ENCODE peak calls at places on chromosome 11, in ten cellular contexts. One of them, this sample, is unnamed.

GRCh38 chr11:22730319-22730718 is 63.9 kb downstream of the GAS2 start:
- DNase-seq in IMR-90: peak; percentile 1
- DNase-seq in WTC11: no peak
- DNase-seq in neural progenitor cell: peak; percentile 11
- DNase-seq in glutamatergic neuron: no peak
- DNase-seq in A549: peak; percentile 11
- DNase-seq in lung: no peak
- DNase-seq in right lobe of liver: no peak
- DNase-seq in CD8-positive, alpha-beta T cell: no peak
- DNase-seq in PC-3: peak; percentile 30
- DNase-seq in this sample: no peak

GRCh38 chr11:79626135-79626748 is 185.4 kb upstream of the TENM4 start:
- DNase-seq in IMR-90: peak; percentile 2
- DNase-seq in WTC11: no peak
- DNase-seq in neural progenitor cell: no peak
- DNase-seq in glutamatergic neuron: no peak
- DNase-seq in A549: no peak
- DNase-seq in lung: no peak
- DNase-seq in right lobe of liver: no peak
- DNase-seq in CD8-positive, alpha-beta T cell: no peak
- DNase-seq in PC-3: peak; percentile 22
- DNase-seq in this sample: no peak

GRCh38 chr11:67371549-67372231 is 1.7 kb downstream of the CLCF1 start:
- DNase-seq in IMR-90: peak; percentile 52
- DNase-seq in WTC11: peak; percentile 48
- DNase-seq in neural progenitor cell: peak; percentile 64
- DNase-seq in glutamatergic neuron: peak; percentile 47
- DNase-seq in A549: peak; percentile 74
- DNase-seq in lung: no peak
- DNase-seq in right lobe of liver: no peak
- DNase-seq in CD8-positive, alpha-beta T cell: no peak
- DNase-seq in PC-3: peak; percentile 62
- DNase-seq in this sample: peak; percentile 67

GRCh38 chr11:118532852-118533768 is 2.1 kb downstream of the TMEM25 start:
- DNase-seq in IMR-90: no peak
- DNase-seq in WTC11: no peak
- DNase-seq in neural progenitor cell: no peak
- DNase-seq in glutamatergic neuron: no peak
- DNase-seq in A549: no peak
- DNase-seq in lung: no peak
- DNase-seq in right lobe of liver: peak; percentile 90
- DNase-seq in CD8-positive, alpha-beta T cell: no peak
- DNase-seq in PC-3: no peak
- DNase-seq in this sample: no peak

GRCh38 chr11:129946256-129946655 is 50.9 kb upstream of the NFRKB start:
- DNase-seq in IMR-90: peak; percentile 27
- DNase-seq in WTC11: no peak
- DNase-seq in neural progenitor cell: no peak
- DNase-seq in glutamatergic neuron: no peak
- DNase-seq in A549: no peak
- DNase-seq in lung: no peak
- DNase-seq in right lobe of liver: no peak
- DNase-seq in CD8-positive, alpha-beta T cell: no peak
- DNase-seq in PC-3: no peak
- DNase-seq in this sample: no peak

GRCh38 chr11:111976614-111977140 is 39.5 kb downstream of the DIXDC1 start:
- DNase-seq in IMR-90: no peak
- DNase-seq in WTC11: peak; percentile 35
- DNase-seq in neural progenitor cell: no peak
- DNase-seq in glutamatergic neuron: peak; percentile 21
- DNase-seq in A549: no peak
- DNase-seq in lung: no peak
- DNase-seq in right lobe of liver: no peak
- DNase-seq in CD8-positive, alpha-beta T cell: no peak
- DNase-seq in PC-3: peak; percentile 33
- DNase-seq in this sample: no peak

GRCh38 chr11:78039919-78040671 is 17.0 kb upstream of the KCTD14 start:
- DNase-seq in IMR-90: peak; percentile 85
- DNase-seq in WTC11: no peak
- DNase-seq in neural progenitor cell: no peak
- DNase-seq in glutamatergic neuron: no peak
- DNase-seq in A549: peak; percentile 63
- DNase-seq in lung: peak; percentile 68
- DNase-seq in right lobe of liver: peak; percentile 74
- DNase-seq in CD8-positive, alpha-beta T cell: no peak
- DNase-seq in PC-3: peak; percentile 91
- DNase-seq in this sample: peak; percentile 54

GRCh38 chr11:103624708-103625623 is 411.5 kb upstream of the DDI1 start:
- DNase-seq in IMR-90: peak; percentile 98
- DNase-seq in WTC11: no peak
- DNase-seq in neural progenitor cell: no peak
- DNase-seq in glutamatergic neuron: no peak
- DNase-seq in A549: peak; percentile 97
- DNase-seq in lung: no peak
- DNase-seq in right lobe of liver: no peak
- DNase-seq in CD8-positive, alpha-beta T cell: no peak
- DNase-seq in PC-3: peak; percentile 96
- DNase-seq in this sample: no peak

GRCh38 chr11:7690648-7691047 is 15.6 kb downstream of the OVCH2 start:
- DNase-seq in IMR-90: no peak
- DNase-seq in WTC11: no peak
- DNase-seq in neural progenitor cell: peak; percentile 16
- DNase-seq in glutamatergic neuron: no peak
- DNase-seq in A549: no peak
- DNase-seq in lung: no peak
- DNase-seq in right lobe of liver: no peak
- DNase-seq in CD8-positive, alpha-beta T cell: no peak
- DNase-seq in PC-3: peak; percentile 50
- DNase-seq in this sample: no peak

GRCh38 chr11:37506516-37506915 is 908.5 kb upstream of the RAG2 start:
- DNase-seq in IMR-90: no peak
- DNase-seq in WTC11: no peak
- DNase-seq in neural progenitor cell: no peak
- DNase-seq in glutamatergic neuron: no peak
- DNase-seq in A549: no peak
- DNase-seq in lung: no peak
- DNase-seq in right lobe of liver: no peak
- DNase-seq in CD8-positive, alpha-beta T cell: no peak
- DNase-seq in PC-3: no peak
- DNase-seq in this sample: no peak

GRCh38 chr11:37788141-37788877 is 1190.3 kb upstream of the RAG2 start:
- DNase-seq in IMR-90: peak; percentile 91
- DNase-seq in WTC11: no peak
- DNase-seq in neural progenitor cell: no peak
- DNase-seq in glutamatergic neuron: no peak
- DNase-seq in A549: peak; percentile 1
- DNase-seq in lung: no peak
- DNase-seq in right lobe of liver: no peak
- DNase-seq in CD8-positive, alpha-beta T cell: no peak
- DNase-seq in PC-3: peak; percentile 89
- DNase-seq in this sample: no peak

GRCh38 chr11:35526370-35526792 is 965 bp upstream of the PAMR1 start:
- DNase-seq in IMR-90: peak; percentile 65
- DNase-seq in WTC11: peak; percentile 64
- DNase-seq in neural progenitor cell: peak; percentile 39
- DNase-seq in glutamatergic neuron: no peak
- DNase-seq in A549: peak; percentile 50
- DNase-seq in lung: no peak
- DNase-seq in right lobe of liver: no peak
- DNase-seq in CD8-positive, alpha-beta T cell: no peak
- DNase-seq in PC-3: no peak
- DNase-seq in this sample: no peak

GRCh38 chr11:35134403-35135126 is 4.4 kb upstream of the CD44 start:
- DNase-seq in IMR-90: no peak
- DNase-seq in WTC11: no peak
- DNase-seq in neural progenitor cell: no peak
- DNase-seq in glutamatergic neuron: no peak
- DNase-seq in A549: no peak
- DNase-seq in lung: no peak
- DNase-seq in right lobe of liver: no peak
- DNase-seq in CD8-positive, alpha-beta T cell: no peak
- DNase-seq in PC-3: no peak
- DNase-seq in this sample: no peak

GRCh38 chr11:793556-793955 is 3.7 kb upstream of the CEND1 start:
- DNase-seq in IMR-90: no peak
- DNase-seq in WTC11: no peak
- DNase-seq in neural progenitor cell: no peak
- DNase-seq in glutamatergic neuron: no peak
- DNase-seq in A549: no peak
- DNase-seq in lung: no peak
- DNase-seq in right lobe of liver: no peak
- DNase-seq in CD8-positive, alpha-beta T cell: no peak
- DNase-seq in PC-3: no peak
- DNase-seq in this sample: no peak

GRCh38 chr11:118142809-118143208 is 9.8 kb downstream of the SCN4B start:
- DNase-seq in IMR-90: no peak
- DNase-seq in WTC11: no peak
- DNase-seq in neural progenitor cell: no peak
- DNase-seq in glutamatergic neuron: no peak
- DNase-seq in A549: no peak
- DNase-seq in lung: peak; percentile 43
- DNase-seq in right lobe of liver: no peak
- DNase-seq in CD8-positive, alpha-beta T cell: no peak
- DNase-seq in PC-3: peak; percentile 20
- DNase-seq in this sample: no peak

GRCh38 chr11:72776117-72776843 is 17.6 kb downstream of the STARD10 start:
- DNase-seq in IMR-90: no peak
- DNase-seq in WTC11: no peak
- DNase-seq in neural progenitor cell: no peak
- DNase-seq in glutamatergic neuron: no peak
- DNase-seq in A549: no peak
- DNase-seq in lung: no peak
- DNase-seq in right lobe of liver: no peak
- DNase-seq in CD8-positive, alpha-beta T cell: no peak
- DNase-seq in PC-3: no peak
- DNase-seq in this sample: no peak

GRCh38 chr11:75664366-75664765 is 4.5 kb downstream of the MAP6 start:
- DNase-seq in IMR-90: no peak
- DNase-seq in WTC11: no peak
- DNase-seq in neural progenitor cell: no peak
- DNase-seq in glutamatergic neuron: no peak
- DNase-seq in A549: no peak
- DNase-seq in lung: no peak
- DNase-seq in right lobe of liver: no peak
- DNase-seq in CD8-positive, alpha-beta T cell: no peak
- DNase-seq in PC-3: no peak
- DNase-seq in this sample: no peak

GRCh38 chr11:27385245-27385644 is 22.2 kb upstream of the CCDC34 start:
- DNase-seq in IMR-90: peak; percentile 82
- DNase-seq in WTC11: no peak
- DNase-seq in neural progenitor cell: no peak
- DNase-seq in glutamatergic neuron: peak; percentile 66
- DNase-seq in A549: peak; percentile 36
- DNase-seq in lung: no peak
- DNase-seq in right lobe of liver: no peak
- DNase-seq in CD8-positive, alpha-beta T cell: no peak
- DNase-seq in PC-3: no peak
- DNase-seq in this sample: no peak

GRCh38 chr11:41497974-41498373 is 38.5 kb upstream of the LRRC4C start:
- DNase-seq in IMR-90: no peak
- DNase-seq in WTC11: peak; percentile 23
- DNase-seq in neural progenitor cell: peak; percentile 92
- DNase-seq in glutamatergic neuron: no peak
- DNase-seq in A549: no peak
- DNase-seq in lung: no peak
- DNase-seq in right lobe of liver: no peak
- DNase-seq in CD8-positive, alpha-beta T cell: no peak
- DNase-seq in PC-3: no peak
- DNase-seq in this sample: no peak

GRCh38 chr11:64752106-64752970 is 7.4 kb downstream of the PYGM start:
- DNase-seq in IMR-90: no peak
- DNase-seq in WTC11: no peak
- DNase-seq in neural progenitor cell: no peak
- DNase-seq in glutamatergic neuron: no peak
- DNase-seq in A549: no peak
- DNase-seq in lung: no peak
- DNase-seq in right lobe of liver: peak; percentile 45
- DNase-seq in CD8-positive, alpha-beta T cell: no peak
- DNase-seq in PC-3: no peak
- DNase-seq in this sample: no peak

GRCh38 chr11:5689551-5689983 is at the start of gene TRIM22:
- DNase-seq in IMR-90: peak; percentile 71
- DNase-seq in WTC11: peak; percentile 34
- DNase-seq in neural progenitor cell: peak; percentile 43
- DNase-seq in glutamatergic neuron: no peak
- DNase-seq in A549: no peak
- DNase-seq in lung: peak; percentile 60
- DNase-seq in right lobe of liver: no peak
- DNase-seq in CD8-positive, alpha-beta T cell: peak; percentile 58
- DNase-seq in PC-3: no peak
- DNase-seq in this sample: peak; percentile 71

GRCh38 chr11:88292156-88292844 is 45.2 kb downstream of the CTSC start:
- DNase-seq in IMR-90: peak; percentile 22
- DNase-seq in WTC11: no peak
- DNase-seq in neural progenitor cell: no peak
- DNase-seq in glutamatergic neuron: no peak
- DNase-seq in A549: peak; percentile 31
- DNase-seq in lung: no peak
- DNase-seq in right lobe of liver: no peak
- DNase-seq in CD8-positive, alpha-beta T cell: no peak
- DNase-seq in PC-3: peak; percentile 85
- DNase-seq in this sample: no peak
- TF ChIP-seq CTCF in IMR-90: no peak
- TF ChIP-seq CTCF in WTC11: no peak
- TF ChIP-seq CTCF in neural progenitor cell: no peak
- TF ChIP-seq CTCF in glutamatergic neuron: no peak
- TF ChIP-seq CTCF in A549: no peak
- TF ChIP-seq CTCF in lung: no peak
- TF ChIP-seq CTCF in right lobe of liver: peak; percentile 26
- TF ChIP-seq CTCF in CD8-positive, alpha-beta T cell: no peak
- TF ChIP-seq CTCF in PC-3: peak; percentile 47
- TF ChIP-seq CTCF in this sample: no peak

GRCh38 chr11:92211576-92212167 is 12.9 kb upstream of the FAT3 start:
- DNase-seq in IMR-90: peak; percentile 33
- DNase-seq in WTC11: peak; percentile 52
- DNase-seq in neural progenitor cell: peak; percentile 79
- DNase-seq in glutamatergic neuron: peak; percentile 40
- DNase-seq in A549: peak; percentile 59
- DNase-seq in lung: no peak
- DNase-seq in right lobe of liver: no peak
- DNase-seq in CD8-positive, alpha-beta T cell: no peak
- DNase-seq in PC-3: peak; percentile 45
- DNase-seq in this sample: no peak
- TF ChIP-seq CTCF in IMR-90: peak; percentile 39
- TF ChIP-seq CTCF in WTC11: no peak
- TF ChIP-seq CTCF in neural progenitor cell: peak; percentile 63
- TF ChIP-seq CTCF in glutamatergic neuron: peak; percentile 17
- TF ChIP-seq CTCF in A549: peak; percentile 43
- TF ChIP-seq CTCF in lung: no peak
- TF ChIP-seq CTCF in right lobe of liver: peak; percentile 31
- TF ChIP-seq CTCF in CD8-positive, alpha-beta T cell: no peak
- TF ChIP-seq CTCF in PC-3: peak; percentile 52
- TF ChIP-seq CTCF in this sample: no peak

GRCh38 chr11:46682773-46683752 is 17.4 kb downstream of the ARHGAP1 start:
- DNase-seq in IMR-90: no peak
- DNase-seq in WTC11: no peak
- DNase-seq in neural progenitor cell: no peak
- DNase-seq in glutamatergic neuron: no peak
- DNase-seq in A549: no peak
- DNase-seq in lung: no peak
- DNase-seq in right lobe of liver: peak; percentile 52
- DNase-seq in CD8-positive, alpha-beta T cell: no peak
- DNase-seq in PC-3: peak; percentile 49
- DNase-seq in this sample: no peak
- TF ChIP-seq CTCF in IMR-90: no peak
- TF ChIP-seq CTCF in WTC11: no peak
- TF ChIP-seq CTCF in neural progenitor cell: no peak
- TF ChIP-seq CTCF in glutamatergic neuron: no peak
- TF ChIP-seq CTCF in A549: no peak
- TF ChIP-seq CTCF in lung: no peak
- TF ChIP-seq CTCF in right lobe of liver: no peak
- TF ChIP-seq CTCF in CD8-positive, alpha-beta T cell: no peak
- TF ChIP-seq CTCF in PC-3: no peak
- TF ChIP-seq CTCF in this sample: no peak

GRCh38 chr11:113110046-113110445 is 148.8 kb downstream of the NCAM1 start:
- DNase-seq in IMR-90: no peak
- DNase-seq in WTC11: no peak
- DNase-seq in neural progenitor cell: no peak
- DNase-seq in glutamatergic neuron: no peak
- DNase-seq in A549: no peak
- DNase-seq in lung: no peak
- DNase-seq in right lobe of liver: no peak
- DNase-seq in CD8-positive, alpha-beta T cell: no peak
- DNase-seq in PC-3: no peak
- DNase-seq in this sample: no peak
- TF ChIP-seq CTCF in IMR-90: no peak
- TF ChIP-seq CTCF in WTC11: no peak
- TF ChIP-seq CTCF in neural progenitor cell: no peak
- TF ChIP-seq CTCF in glutamatergic neuron: no peak
- TF ChIP-seq CTCF in A549: no peak
- TF ChIP-seq CTCF in lung: no peak
- TF ChIP-seq CTCF in right lobe of liver: no peak
- TF ChIP-seq CTCF in CD8-positive, alpha-beta T cell: no peak
- TF ChIP-seq CTCF in PC-3: no peak
- TF ChIP-seq CTCF in this sample: no peak